ENCODE peak calls at places on chromosome 9, in four cellular contexts. N is GM12878, O is HepG2, B is H1. A is an unnamed sample. For H3K27me3, the result is how much of the 10 kb centered on the place peaks cover.

GRCh38 chr9:36037580-36038169 is 962 bp downstream of the RECK start:
- DNase-seq in N (no peak), O (no peak), B (no peak), A (peak)

GRCh38 chr9:134243778-134244467 is 79.6 kb upstream of the RNU6ATAC start:
- DNase-seq in N (peak), O (no peak), B (no peak), A (no peak)

GRCh38 chr9:20236676-20237075 is 385.6 kb downstream of the MLLT3 start:
- DNase-seq in N (no peak), O (peak), B (no peak), A (no peak)

GRCh38 chr9:77175152-77175551 is 2.2 kb upstream of the VPS13A start:
- DNase-seq in N (no peak), O (no peak), B (no peak), A (no peak)

GRCh38 chr9:121528642-121529041 is 29.0 kb upstream of the GGTA1 start:
- DNase-seq in N (no peak), O (no peak), B (no peak), A (no peak)

GRCh38 chr9:68769852-68770251 is 64.8 kb downstream of the PIP5K1B start:
- DNase-seq in N (no peak), O (no peak), B (no peak), A (no peak)

GRCh38 chr9:133619791-133620190 is 10.6 kb upstream of the FAM163B start:
- DNase-seq in N (no peak), O (no peak), B (no peak), A (no peak)

GRCh38 chr9:124222918-124223720 is 34.6 kb upstream of the NEK6 start:
- DNase-seq in N (no peak), O (peak), B (no peak), A (no peak)

GRCh38 chr9:105259731-105260612 is 15.5 kb downstream of the SLC44A1 start:
- DNase-seq in N (no peak), O (no peak), B (no peak), A (no peak)

GRCh38 chr9:80146466-80146865 is 574.7 kb downstream of the TLE4 start:
- DNase-seq in N (no peak), O (no peak), B (no peak), A (peak)

GRCh38 chr9:26656003-26656940 is 236.3 kb downstream of the CAAP1 start:
- DNase-seq in N (no peak), O (peak), B (peak), A (peak)

GRCh38 chr9:90107021-90107771 is 502.4 kb downstream of the GADD45G start:
- DNase-seq in N (no peak), O (no peak), B (no peak), A (no peak)

GRCh38 chr9:121242219-121242954 is 25.6 kb upstream of the GSN start:
- DNase-seq in N (no peak), O (no peak), B (no peak), A (no peak)

GRCh38 chr9:98370976-98371315 is 115.5 kb upstream of the TBC1D2 start:
- DNase-seq in N (no peak), O (no peak), B (no peak), A (no peak)

GRCh38 chr9:127599550-127599891 is 12.6 kb upstream of the STXBP1 start:
- DNase-seq in N (no peak), O (no peak), B (no peak), A (no peak)

GRCh38 chr9:133881671-133882381 is 110.3 kb downstream of the VAV2 start:
- DNase-seq in N (no peak), O (no peak), B (no peak), A (no peak)

GRCh38 chr9:69252436-69252835 is 72.6 kb upstream of the ENTREP1 start:
- DNase-seq in N (no peak), O (no peak), B (no peak), A (no peak)

GRCh38 chr9:811101-811531 is 30.4 kb upstream of the DMRT1 start:
- DNase-seq in N (no peak), O (no peak), B (no peak), A (no peak)

GRCh38 chr9:16469184-16469583 is 401.3 kb downstream of the BNC2 start:
- DNase-seq in N (no peak), O (no peak), B (no peak), A (no peak)

GRCh38 chr9:33076031-33076359 is 479 bp downstream of the SMU1 start:
- DNase-seq in N (no peak), O (peak), B (no peak), A (no peak)

GRCh38 chr9:124661184-124661755 is 109.8 kb downstream of the NR6A1 start:
- DNase-seq in N (no peak), O (no peak), B (no peak), A (no peak)

GRCh38 chr9:4366649-4367330 is 66.9 kb upstream of the GLIS3 start:
- DNase-seq in N (no peak), O (peak), B (peak), A (peak)

GRCh38 chr9:11135856-11136255 is 523.1 kb upstream of the PTPRD start:
- DNase-seq in N (no peak), O (no peak), B (no peak), A (no peak)

GRCh38 chr9:13292158-13292557 is 12.7 kb upstream of the MPDZ start:
- DNase-seq in N (no peak), O (no peak), B (no peak), A (no peak)

GRCh38 chr9:14314929-14315753 is 1.2 kb upstream of the NFIB start:
- DNase-seq in N (no peak), O (peak), B (no peak), A (peak)

GRCh38 chr9:73039253-73039915 is 86.5 kb upstream of the ALDH1A1 start:
- DNase-seq in N (no peak), O (no peak), B (no peak), A (no peak)

GRCh38 chr9:107530682-107531081 is 41.1 kb upstream of the KLF4 start:
- DNase-seq in N (no peak), O (no peak), B (no peak), A (no peak)

GRCh38 chr9:91029621-91030361 is 228.2 kb downstream of the SYK start:
- DNase-seq in N (no peak), O (no peak), B (no peak), A (no peak)

GRCh38 chr9:122402403-122403268 is 31.8 kb downstream of the PTGS1 start:
- DNase-seq in N (no peak), O (peak), B (no peak), A (no peak)

GRCh38 chr9:83234541-83234940 is 171.6 kb upstream of the RASEF start:
- DNase-seq in N (no peak), O (no peak), B (no peak), A (no peak)

GRCh38 chr9:129406278-129407225 is 214.3 kb downstream of the C9orf50 start:
- DNase-seq in N (no peak), O (no peak), B (no peak), A (no peak)

GRCh38 chr9:18256574-18256973 is 217.4 kb upstream of the ADAMTSL1 start:
- DNase-seq in N (no peak), O (no peak), B (no peak), A (no peak)

GRCh38 chr9:135506327-135507103 is 6.0 kb downstream of the MRPS2 start:
- DNase-seq in N (no peak), O (no peak), B (no peak), A (no peak)

GRCh38 chr9:13358128-13358527 is 78.6 kb upstream of the MPDZ start:
- DNase-seq in N (no peak), O (no peak), B (no peak), A (no peak)

GRCh38 chr9:104319198-104319597 is 184.9 kb upstream of the OR13F1 start:
- DNase-seq in N (no peak), O (no peak), B (no peak), A (no peak)

GRCh38 chr9:113221800-113222481 is 597 bp downstream of the SLC31A1 start:
- DNase-seq in N (no peak), O (peak), B (no peak), A (no peak)

GRCh38 chr9:113220467-113221002 is 542 bp downstream of the FKBP15 start:
- DNase-seq in N (no peak), O (no peak), B (no peak), A (no peak)

GRCh38 chr9:113219186-113219936 is 1.7 kb downstream of the FKBP15 start:
- DNase-seq in N (no peak), O (no peak), B (no peak), A (no peak)

GRCh38 chr9:113221003-113221799 is at the start of the genes FKBP15 and SLC31A1:
- DNase-seq in N (peak), O (peak), B (peak), A (peak)

GRCh38 chr9:113219972-113220371 is 1.1 kb downstream of the FKBP15 start:
- DNase-seq in N (peak), O (no peak), B (no peak), A (no peak)
- H3K9ac ChIP-seq in N (peak), O (peak), B (no peak), A (peak)

DNA sequence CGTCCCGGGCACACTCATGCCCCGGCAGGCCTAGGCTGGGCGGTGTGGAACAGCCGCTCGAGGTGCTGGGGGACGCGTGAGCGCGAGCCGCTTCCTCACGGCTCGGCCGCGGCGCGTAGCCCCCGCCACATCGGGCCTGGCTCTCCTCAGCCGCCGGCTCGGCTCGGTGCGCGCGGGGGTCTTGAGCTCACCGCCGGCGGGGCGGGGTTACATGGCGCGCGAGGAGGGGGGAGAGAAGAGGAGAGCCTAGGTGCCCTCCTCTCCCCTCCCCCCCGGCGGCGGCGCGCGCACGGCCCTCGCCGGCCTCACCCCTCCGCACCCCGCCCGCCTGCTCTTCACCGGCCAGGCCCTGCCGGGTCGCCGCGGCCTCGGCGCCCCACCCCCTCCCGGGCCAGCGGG is 7.7 kb downstream of the RANBP6 start:
- DNase-seq in N (no peak), O (peak), B (no peak), A (peak)
- TF ChIP-seq SUZ12 in N (no peak), O (no peak), B (no peak), A (no peak)

GRCh38 chr9:136994180-136994884 is 2.0 kb downstream of the CLIC3 start:
- DNase-seq in N (no peak), O (no peak), B (no peak), A (no peak)

GRCh38 chr9:136995370-136995769 is 998 bp downstream of the CLIC3 start:
- DNase-seq in N (no peak), O (no peak), B (no peak), A (no peak)

GRCh38 chr9:136996361-136997281 is at the start of gene CLIC3:
- DNase-seq in N (no peak), O (peak), B (no peak), A (no peak)

GRCh38 chr9:136994885-136995224 is 1.5 kb downstream of the CLIC3 start:
- DNase-seq in N (no peak), O (no peak), B (no peak), A (no peak)

DNA sequence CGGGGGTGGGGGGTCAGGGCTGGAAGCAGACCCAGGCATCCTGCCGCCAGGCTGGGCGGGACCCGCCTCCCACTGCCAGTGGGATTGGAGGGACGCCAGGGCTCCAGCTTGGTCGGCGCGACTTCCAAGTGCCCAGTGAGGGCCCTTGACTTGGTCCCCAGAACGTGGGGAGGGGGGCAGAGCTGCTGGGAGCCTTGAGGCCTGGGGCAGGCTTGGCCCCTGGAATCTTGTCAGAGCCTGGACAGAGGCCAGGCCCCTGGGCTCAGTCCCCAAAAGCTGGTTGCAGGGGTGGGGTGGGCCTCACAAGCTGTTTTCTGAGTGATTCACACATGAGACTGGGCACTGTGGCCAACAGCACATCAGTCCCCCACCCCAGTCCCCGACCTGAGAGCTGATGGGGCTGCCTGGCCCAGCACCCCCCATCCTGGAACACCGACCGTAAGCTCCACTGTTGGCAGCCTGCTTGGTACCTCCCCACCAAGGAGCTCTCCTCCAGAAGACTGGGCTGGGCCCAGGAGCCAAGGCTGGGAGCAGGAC is 528 bp downstream of the CLIC3 start:
- DNase-seq in N (no peak), O (no peak), B (no peak), A (no peak)
- H3K27me3 ChIP-seq in N (under half), O (under half), B (under half), A (under half)

GRCh38 chr9:113687680-113688371 is 188.3 kb upstream of the ZNF618 start:
- DNase-seq in N (no peak), O (no peak), B (no peak), A (no peak)
- H3K9ac ChIP-seq in N (no peak), O (no peak), B (no peak), A (peak)

DNA sequence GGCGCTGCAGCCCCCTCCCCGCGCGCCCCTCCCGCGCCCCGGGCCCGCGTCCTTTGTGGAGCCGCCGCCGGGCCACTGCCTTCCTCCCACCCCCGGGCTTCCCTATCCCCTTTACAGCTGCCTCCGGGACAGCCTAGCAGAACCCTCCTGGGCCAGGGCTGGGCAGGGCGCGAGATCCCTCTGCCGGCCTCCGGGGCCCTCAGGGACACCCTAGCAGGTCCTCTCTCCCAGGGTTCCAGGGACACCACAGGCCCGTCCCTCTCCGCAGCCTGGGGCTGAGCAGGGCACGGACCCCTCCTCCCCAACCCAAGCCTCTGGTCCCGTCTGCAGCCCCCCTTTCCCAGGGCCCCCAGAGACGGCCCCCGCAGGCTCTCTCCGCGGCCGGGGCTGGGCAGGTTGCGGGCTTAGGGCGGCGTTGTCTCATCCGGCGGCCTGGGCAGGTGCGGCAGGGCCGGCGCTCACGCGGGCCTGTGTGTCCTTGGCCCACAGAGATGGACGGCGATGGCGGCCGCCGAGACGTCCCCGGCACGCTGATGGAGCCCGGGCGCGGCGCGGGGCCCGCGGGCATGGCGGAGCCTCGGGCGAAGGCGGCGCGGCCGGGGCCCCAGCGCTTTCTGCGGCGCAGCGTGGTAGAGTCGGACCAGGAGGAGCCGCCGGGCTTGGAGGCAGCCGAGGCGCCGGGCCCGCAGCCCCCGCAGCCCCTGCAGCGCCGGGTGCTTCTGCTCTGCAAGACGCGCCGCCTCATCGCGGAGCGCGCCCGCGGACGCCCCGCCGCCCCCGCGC is 691 bp downstream of the WNK2 start:
- DNase-seq in N (no peak), O (no peak), B (no peak), A (no peak)
- TF ChIP-seq SUZ12 in N (no peak), O (no peak), B (no peak), A (no peak)